ENCODE peak calls at places on chromosome 22, in ten cellular contexts. D is heart left ventricle; O is thoracic aorta; I is foreskin keratinocyte; V is iPS DF 6.9; J is uterus; L is CD8-positive, alpha-beta memory T cell; F is cardiac muscle cell; Q is neuronal stem cell; B is brain microvascular endothelial cell. Y is an unnamed sample. For H3K27me3, the result is how much of the 10 kb centered on the place peaks cover.

GRCh38 chr22:43006753-43007152 is 8.2 kb downstream of the PACSIN2 start:
- DNase-seq in D (no peak), I (no peak), Q (no peak), V (no peak), F (no peak), O (no peak), L (no peak), J (no peak), B (no peak), Y (no peak)

GRCh38 chr22:22897947-22898346 is 10.3 kb downstream of the IGLL5 start:
- DNase-seq in F (no peak), Q (no peak), L (no peak), I (no peak), J (no peak), B (no peak), D (no peak), V (no peak), O (no peak), Y (no peak)

GRCh38 chr22:38098410-38099249 is 11.9 kb downstream of the BAIAP2L2 start:
- DNase-seq in O (no peak), Q (no peak), L (no peak), D (no peak), F (peak), V (no peak), I (no peak), J (no peak), B (peak), Y (no peak)

GRCh38 chr22:46918197-46918596 is 155.7 kb downstream of the TBC1D22A start:
- DNase-seq in J (no peak), V (no peak), F (no peak), O (no peak), L (no peak), B (no peak), Q (no peak), I (no peak), D (no peak), Y (no peak)

GRCh38 chr22:37032535-37033460 is 13.3 kb downstream of the MPST start:
- DNase-seq in O (no peak), J (peak), L (no peak), D (no peak), I (peak), F (peak), Q (no peak), V (no peak), B (no peak), Y (no peak)

GRCh38 chr22:33542153-33542552 is 378.1 kb downstream of the LARGE1 start:
- DNase-seq in O (no peak), B (peak), V (no peak), I (no peak), J (peak), L (no peak), D (no peak), F (no peak), Q (no peak), Y (no peak)

GRCh38 chr22:33210129-33210784 is 152.1 kb upstream of the SYN3 start:
- DNase-seq in B (peak), O (no peak), J (no peak), Q (peak), D (no peak), I (no peak), F (peak), L (no peak), V (peak), Y (peak)

GRCh38 chr22:49567894-49568750 is 259.6 kb downstream of the BRD1 start:
- DNase-seq in F (no peak), B (no peak), J (no peak), D (no peak), L (no peak), V (no peak), O (no peak), Q (no peak), I (no peak), Y (no peak)

GRCh38 chr22:17781319-17782031 is 7.2 kb upstream of the BID start:
- DNase-seq in Q (no peak), V (no peak), I (peak), J (no peak), L (peak), F (peak), D (peak), B (peak), O (no peak), Y (peak)

GRCh38 chr22:44968736-44969135 is 41.1 kb downstream of the PHF21B start:
- DNase-seq in O (no peak), L (no peak), J (no peak), F (no peak), Q (no peak), B (no peak), V (no peak), I (no peak), D (no peak), Y (no peak)

GRCh38 chr22:43861529-43861928 is 784 bp downstream of the SULT4A1 start:
- DNase-seq in J (no peak), I (no peak), Q (no peak), D (no peak), L (no peak), O (no peak), F (peak), V (no peak), B (no peak), Y (no peak)

GRCh38 chr22:42799462-42800405 is 57.3 kb downstream of the ARFGAP3 start:
- DNase-seq in D (no peak), O (no peak), I (no peak), Q (no peak), B (no peak), F (no peak), L (no peak), V (no peak), J (no peak), Y (no peak)

GRCh38 chr22:24175160-24175808 is 6.0 kb upstream of the SUSD2 start:
- DNase-seq in J (peak), V (no peak), D (peak), I (no peak), B (peak), F (peak), L (peak), Q (peak), O (peak), Y (peak)

GRCh38 chr22:24894220-24894975 is 52.1 kb downstream of the LHFPL7 start:
- DNase-seq in B (peak), I (peak), D (peak), O (peak), J (peak), F (peak), V (no peak), Q (no peak), L (no peak), Y (no peak)

GRCh38 chr22:45551310-45552016 is 48.8 kb downstream of the FBLN1 start:
- DNase-seq in Q (no peak), B (no peak), L (peak), D (no peak), F (peak), J (peak), V (no peak), I (no peak), O (no peak), Y (no peak)

GRCh38 chr22:24500251-24500820 is 5.2 kb downstream of the UPB1 start:
- DNase-seq in V (no peak), L (no peak), I (peak), J (no peak), F (no peak), B (no peak), Q (no peak), O (no peak), D (peak), Y (no peak)

GRCh38 chr22:19287076-19287724 is 4.3 kb downstream of the CLTCL1 start:
- DNase-seq in L (no peak), O (no peak), Q (no peak), I (peak), D (no peak), J (no peak), B (peak), F (peak), V (no peak), Y (no peak)

GRCh38 chr22:33518405-33518804 is 401.9 kb downstream of the LARGE1 start:
- DNase-seq in D (no peak), J (no peak), O (no peak), I (no peak), F (no peak), B (no peak), Q (no peak), L (no peak), V (no peak), Y (no peak)

GRCh38 chr22:32714458-32715250 is 86.9 kb upstream of the TIMP3 start:
- DNase-seq in D (no peak), V (no peak), I (no peak), B (no peak), J (no peak), L (no peak), Q (no peak), O (no peak), F (peak), Y (no peak)

GRCh38 chr22:44672632-44673031 is 29.4 kb upstream of the PRR5 start:
- DNase-seq in Q (no peak), D (no peak), F (no peak), B (no peak), I (no peak), J (no peak), O (no peak), V (no peak), L (no peak), Y (no peak)

GRCh38 chr22:37043828-37044538 is 7.6 kb upstream of the KCTD17 start:
- DNase-seq in J (no peak), O (no peak), L (no peak), V (no peak), I (no peak), B (no peak), D (peak), Q (no peak), F (peak), Y (peak)

GRCh38 chr22:48700566-48701295 is 1126.9 kb downstream of the BRD1 start:
- DNase-seq in O (no peak), L (no peak), Q (no peak), J (no peak), F (no peak), D (peak), B (no peak), V (no peak), I (no peak), Y (no peak)

GRCh38 chr22:37210041-37210803 is 2.1 kb downstream of the SSTR3 start:
- DNase-seq in B (no peak), O (no peak), V (no peak), F (no peak), D (no peak), J (no peak), L (no peak), I (no peak), Q (no peak), Y (no peak)

GRCh38 chr22:42173183-42173926 is 42.7 kb upstream of the CYP2D6 start:
- DNase-seq in V (no peak), J (no peak), L (no peak), B (no peak), D (no peak), F (no peak), O (no peak), I (no peak), Q (no peak), Y (no peak)

GRCh38 chr22:26835929-26836528 is 178.6 kb downstream of the MIAT start:
- DNase-seq in F (peak), I (peak), J (peak), D (no peak), O (no peak), Q (peak), B (peak), L (peak), V (peak), Y (peak)

GRCh38 chr22:22753526-22754267 is 109.3 kb downstream of the GGTLC2 start:
- DNase-seq in L (peak), F (peak), J (no peak), B (peak), Q (peak), V (no peak), D (no peak), I (no peak), O (no peak), Y (peak)

GRCh38 chr22:25853078-25853477 is 111.1 kb downstream of the MYO18B start:
- DNase-seq in V (no peak), J (no peak), Q (no peak), O (no peak), L (no peak), B (no peak), D (no peak), I (peak), F (no peak), Y (no peak)

GRCh38 chr22:33519140-33519973 is 400.9 kb downstream of the LARGE1 start:
- DNase-seq in F (peak), V (peak), B (peak), Q (peak), I (peak), D (no peak), L (no peak), J (peak), O (no peak), Y (peak)

GRCh38 chr22:17260950-17261349 is 41.7 kb upstream of the ADA2 start:
- DNase-seq in L (no peak), I (no peak), D (no peak), Q (no peak), J (no peak), B (no peak), O (no peak), V (no peak), F (no peak), Y (no peak)

GRCh38 chr22:41028841-41029240 is 63.6 kb upstream of the EP300 start:
- DNase-seq in V (no peak), J (no peak), Q (no peak), L (no peak), I (peak), D (no peak), F (peak), B (peak), O (no peak), Y (no peak)

GRCh38 chr22:36010913-36011312 is 17.7 kb downstream of the RBFOX2 start:
- DNase-seq in O (no peak), B (peak), Q (no peak), L (no peak), F (peak), D (no peak), V (no peak), J (no peak), I (no peak), Y (no peak)
- H3K27me3 ChIP-seq in O (under half), B (under half), Q (under half), L (under half), F (under half), D (under half), V (under half), J (under half), I (under half), Y (under half)

GRCh38 chr22:20413217-20414058 is 19.5 kb downstream of the ZNF74 start:
- DNase-seq in J (no peak), B (no peak), F (no peak), O (no peak), Q (no peak), I (no peak), V (no peak), D (no peak), L (no peak), Y (no peak)
- H3K27me3 ChIP-seq in J (under half), B (under half), F (under half), O (under half), Q (under half), I (under half), V (under half), D (under half), L (under half), Y (under half)

GRCh38 chr22:39896313-39896996 is 2.9 kb upstream of the ENTHD1 start:
- DNase-seq in L (no peak), B (no peak), F (no peak), D (no peak), I (no peak), V (no peak), O (no peak), Q (no peak), J (no peak), Y (no peak)
- H3K27me3 ChIP-seq in L (under half), B (under half), F (under half), D (under half), I (under half), V (under half), O (under half), Q (under half), J (under half), Y (under half)

DNA sequence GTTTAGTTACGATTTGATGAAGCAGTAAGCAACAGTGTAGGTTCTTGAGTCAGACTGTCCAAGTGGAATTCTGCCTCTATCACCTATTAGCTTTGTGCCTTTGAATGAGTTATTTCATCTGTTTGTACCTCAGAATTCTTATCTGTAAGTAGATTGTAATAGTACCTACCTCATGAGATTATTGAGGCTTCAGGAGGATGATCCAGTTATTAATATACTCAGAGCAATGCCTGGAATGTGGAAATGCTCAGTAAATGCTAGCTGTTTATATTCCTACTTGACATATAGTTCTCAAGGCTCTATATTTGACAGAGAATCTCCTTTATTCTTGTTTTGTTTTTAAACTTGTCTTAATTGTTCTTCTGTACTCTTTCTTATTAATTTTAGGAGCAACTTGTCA is 70.1 kb downstream of the SFI1 start:
- DNase-seq in V (no peak), J (no peak), I (no peak), Q (no peak), F (no peak), O (no peak), L (no peak), D (no peak), B (peak), Y (no peak)
- H3K27me3 ChIP-seq in V (under half), J (under half), I (under half), Q (under half), F (under half), O (under half), L (under half), D (under half), B (under half), Y (under half)

Y was measured in GM06990.